ENCODE peak calls at places on chromosomes 13 and 19, in eight cellular contexts. N is CD8-positive, alpha-beta T cell; Y is aorta; E is cardiac muscle cell; I is uterus; W is osteoblast; V is GM23338; P is ovary. M is an unnamed sample. For H3K4me1, the result is how much of the 10 kb centered on the place peaks cover.

GRCh38 chr13:99542788-99543406 is 41.6 kb downstream of the TM9SF2 start:
- DNase-seq in I (no peak), N (no peak), P (no peak), W (no peak), Y (no peak), V (no peak), E (no peak), M (no peak)

GRCh38 chr13:51276684-51277083 is 54.5 kb downstream of the FAM124A start:
- DNase-seq in E (peak), I (no peak), V (no peak), W (no peak), P (no peak), Y (no peak), N (no peak), M (no peak)

GRCh38 chr13:79913141-79913827 is 427.6 kb downstream of the SPRY2 start:
- DNase-seq in W (no peak), E (no peak), Y (no peak), V (no peak), P (no peak), N (no peak), I (no peak), M (no peak)

GRCh38 chr13:90824027-90824426 is 523.5 kb upstream of the MIR17HG start:
- DNase-seq in I (no peak), N (no peak), V (no peak), E (no peak), P (no peak), W (no peak), Y (no peak), M (no peak)

GRCh38 chr19:42023121-42023942 is 29.3 kb upstream of the ATP1A3 start:
- DNase-seq in E (peak), N (no peak), I (no peak), V (peak), P (no peak), Y (no peak), W (peak), M (no peak)

GRCh38 chr13:38173403-38173802 is 176.2 kb upstream of the UFM1 start:
- DNase-seq in E (no peak), I (no peak), V (peak), N (no peak), P (no peak), Y (no peak), W (no peak), M (no peak)

GRCh38 chr13:55816976-55817601 is 1323.6 kb upstream of the PRR20A start:
- DNase-seq in I (no peak), N (no peak), W (no peak), E (no peak), V (no peak), Y (no peak), P (no peak), M (no peak)

GRCh38 chr13:93847162-93847561 is 620.6 kb downstream of the GPC6 start:
- DNase-seq in E (peak), I (no peak), W (peak), V (no peak), Y (no peak), P (no peak), N (no peak), M (peak)

GRCh38 chr13:65597839-65598818 is 1632.0 kb downstream of the PCDH9 start:
- DNase-seq in E (peak), N (no peak), P (no peak), I (no peak), Y (no peak), W (no peak), V (no peak), M (peak)

GRCh38 chr19:15279326-15279904 is 47.2 kb upstream of the EPHX3 start:
- DNase-seq in W (no peak), P (no peak), E (no peak), I (no peak), N (no peak), V (no peak), Y (no peak), M (no peak)
- H3K4me1 ChIP-seq in W (half or more), P (half or more), E (half or more), I (under half), N (half or more), V (half or more), Y (under half), M (under half)

GRCh38 chr13:73901324-73902068 is 232.7 kb downstream of the KLF12 start:
- DNase-seq in V (no peak), Y (no peak), P (no peak), N (no peak), I (no peak), E (no peak), W (no peak), M (no peak)
- H3K27ac ChIP-seq in V (no peak), Y (no peak), P (no peak), N (no peak), I (no peak), E (no peak), W (peak), M (no peak)

DNA sequence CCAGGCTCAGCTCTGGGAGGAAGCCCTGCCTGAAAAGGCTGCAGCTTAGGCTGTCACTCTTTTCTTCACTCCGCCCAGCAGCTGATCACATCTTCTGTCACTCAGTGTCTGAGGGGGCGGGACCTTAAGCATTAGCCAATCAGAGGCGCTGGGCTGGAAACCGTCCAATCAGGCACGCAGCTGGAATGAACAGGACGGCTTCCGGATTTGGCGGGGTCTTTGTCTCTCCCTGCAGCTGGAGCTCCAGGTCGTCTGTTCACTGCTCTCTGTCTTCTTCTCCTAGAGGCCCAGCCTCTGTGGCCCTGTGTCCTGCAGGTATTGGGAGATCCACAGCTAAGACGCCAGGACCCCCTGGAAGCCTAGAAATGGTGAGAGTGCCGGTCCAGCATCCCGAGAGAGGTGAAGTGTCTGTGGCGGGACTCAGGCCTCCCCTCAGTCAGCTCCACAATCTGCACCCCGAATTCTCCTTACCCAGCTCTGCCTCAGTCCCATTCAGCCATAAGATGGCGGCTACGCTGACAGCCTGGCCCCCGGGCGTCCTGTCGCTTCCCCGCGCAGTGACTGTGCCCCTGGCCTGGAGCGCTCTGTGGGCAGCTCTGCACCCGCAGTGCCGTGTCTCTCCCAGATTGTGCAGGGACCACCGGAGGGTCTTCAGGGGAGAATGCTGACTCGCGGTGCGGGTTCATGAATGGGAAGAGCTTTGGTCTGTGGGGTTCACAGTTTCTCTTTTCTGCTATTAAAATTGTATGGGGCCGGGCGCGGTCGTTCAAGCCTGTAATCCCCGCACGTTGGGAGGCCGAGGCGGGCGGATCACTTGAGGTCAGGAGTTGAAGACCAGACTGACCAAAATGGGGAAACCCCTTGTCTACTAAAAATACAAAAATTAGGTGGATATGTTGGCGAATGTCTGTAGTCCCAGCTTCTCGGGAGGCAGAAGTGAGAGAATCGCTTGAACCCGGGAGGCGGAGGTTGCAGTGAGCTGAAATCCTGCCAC is at the start of gene ZNF66:
- DNase-seq in Y (peak), E (peak), N (peak), I (peak), W (peak), P (peak), V (peak), M (peak)
- H3K4me3 ChIP-seq in Y (peak), E (peak), N (peak), I (peak), W (peak), P (peak), V (peak), M (peak)

DNA sequence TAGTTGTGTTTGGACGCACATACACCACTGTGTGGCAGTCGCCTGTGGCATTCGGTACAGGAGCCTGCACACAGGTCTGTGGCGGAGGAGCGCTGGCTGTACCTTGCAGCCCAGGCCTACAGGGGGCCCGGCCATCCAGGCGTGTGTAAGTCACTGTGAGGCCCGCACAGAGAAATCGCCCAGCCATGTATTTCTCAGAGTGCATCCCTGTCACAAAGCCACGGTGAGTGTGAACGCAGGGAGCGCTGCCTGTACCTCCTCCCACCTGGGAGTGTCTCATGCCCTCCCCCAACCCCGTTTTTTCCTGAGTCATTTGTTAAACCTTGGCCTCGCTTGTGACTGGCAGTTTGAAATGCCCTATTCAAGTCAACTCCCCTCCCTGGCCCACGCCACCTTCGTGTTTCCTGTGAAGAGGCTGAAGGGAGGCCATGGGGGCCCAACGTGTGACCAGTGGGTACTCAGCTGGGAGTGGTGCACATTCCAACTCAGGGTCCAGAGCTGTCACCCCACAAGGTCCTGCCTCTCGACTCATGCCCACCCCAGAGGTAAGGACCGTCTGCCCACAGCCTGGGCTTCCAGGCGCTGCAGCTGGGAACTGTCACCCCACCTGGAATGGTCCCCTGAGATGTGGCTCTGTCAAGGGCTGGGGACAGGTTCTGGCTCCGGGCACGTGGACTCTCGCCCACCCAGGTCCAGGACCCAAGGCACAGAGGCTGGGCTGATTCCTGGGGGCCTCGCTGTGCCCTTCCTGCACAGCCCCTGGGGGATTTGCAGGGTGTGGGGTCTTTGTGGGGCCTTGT is 11.6 kb upstream of the RASA3 start:
- DNase-seq in V (peak), I (no peak), P (peak), Y (peak), N (peak), E (no peak), W (peak), M (no peak)
- H3K4me1 ChIP-seq in V (under half), I (under half), P (under half), Y (under half), N (half or more), E (under half), W (under half), M (under half)

GRCh38 chr19:15328312-15328711 is 4.0 kb downstream of the BRD4 start:
- DNase-seq in I (no peak), Y (no peak), E (no peak), V (no peak), P (no peak), N (no peak), W (no peak), M (no peak)

GRCh38 chr19:15321739-15322138 is 10.6 kb downstream of the BRD4 start:
- DNase-seq in I (no peak), E (no peak), Y (no peak), W (no peak), N (no peak), P (no peak), V (no peak), M (no peak)

GRCh38 chr19:15323496-15324235 is 8.7 kb downstream of the BRD4 start:
- DNase-seq in P (peak), E (peak), V (no peak), N (no peak), W (no peak), Y (peak), I (peak), M (no peak)

GRCh38 chr19:15320118-15320517 is 12.2 kb downstream of the BRD4 start:
- DNase-seq in W (peak), I (no peak), P (no peak), Y (no peak), N (no peak), V (no peak), E (no peak), M (no peak)

GRCh38 chr19:15324791-15325519 is 7.4 kb downstream of the BRD4 start:
- DNase-seq in V (no peak), I (no peak), W (no peak), Y (peak), E (no peak), N (peak), P (no peak), M (no peak)
- H3K27ac ChIP-seq in V (peak), I (peak), W (peak), Y (no peak), E (peak), N (no peak), P (no peak), M (no peak)

GRCh38 chr13:112588490-112589297 is 741 bp upstream of the TUBGCP3 start:
- DNase-seq in Y (no peak), N (no peak), W (no peak), I (no peak), V (no peak), E (no peak), P (no peak), M (no peak)

GRCh38 chr13:112587767-112588489 is at the start of gene TUBGCP3:
- DNase-seq in E (peak), I (peak), P (peak), W (peak), N (peak), V (peak), Y (peak), M (peak)

GRCh38 chr13:112587359-112587766 is 590 bp downstream of the TUBGCP3 start:
- DNase-seq in E (peak), V (peak), W (peak), Y (peak), I (peak), N (peak), P (peak), M (peak)

GRCh38 chr13:112583592-112584277 is 4.2 kb downstream of the TUBGCP3 start:
- DNase-seq in I (no peak), V (no peak), N (no peak), W (no peak), P (no peak), Y (no peak), E (no peak), M (no peak)

DNA sequence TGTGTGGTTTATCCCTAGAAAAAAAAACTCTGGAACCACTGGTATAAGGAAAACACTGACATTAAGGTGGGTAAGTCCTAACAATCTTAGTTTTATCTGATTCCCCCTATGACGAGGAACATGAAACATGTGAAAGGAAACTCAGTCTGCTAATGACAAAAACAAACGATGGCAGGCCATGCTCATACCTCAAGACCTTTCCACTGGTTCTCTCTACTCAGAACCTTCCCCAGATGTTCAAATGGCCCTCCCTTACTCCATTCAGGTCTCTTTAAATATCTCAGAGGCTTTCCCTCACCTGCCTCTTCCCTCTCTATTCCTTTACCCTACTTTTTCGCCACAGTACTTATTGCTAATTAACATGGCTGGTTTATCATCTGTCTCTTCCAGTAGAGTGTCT is 1.6 kb downstream of the TUBGCP3 start:
- DNase-seq in N (no peak), I (no peak), W (no peak), P (no peak), Y (no peak), E (no peak), V (no peak), M (no peak)
- H3K4me3 ChIP-seq in N (no peak), I (no peak), W (no peak), P (no peak), Y (no peak), E (no peak), V (peak), M (no peak)